ENCODE peak calls at places on chromosomes 4 and X, in six cellular contexts. Q is CD8-positive, alpha-beta T cell; E is OCI-LY7; B is CD8-positive, alpha-beta memory T cell; Y is naive thymus-derived CD4-positive, alpha-beta T cell; R is right lobe of liver. S is an unnamed sample. For H3K4me1 and H3K9me3, the result is how much of the 10 kb centered on the place peaks cover.

GRCh38 chr4:177573487-177573886 is 131.2 kb upstream of the AGA start:
- DNase-seq in Q (no peak), E (no peak), B (no peak), Y (no peak), R (no peak), S (no peak)

GRCh38 chr4:88276952-88277710 is 7.2 kb downstream of the PPM1K start:
- DNase-seq in Q (no peak), E (no peak), B (no peak), Y (no peak), R (no peak), S (no peak)

GRCh38 chrX:154648931-154649863 is 4.2 kb downstream of the CTAG2 start:
- DNase-seq in Q (no peak), E (no peak), B (no peak), Y (no peak), R (no peak), S (no peak)

GRCh38 chr4:52657630-52658501 is 1.2 kb downstream of the USP46 start:
- DNase-seq in Q (no peak), E (peak), B (no peak), Y (no peak), R (no peak), S (no peak)

GRCh38 chr4:141275834-141276233 is 55.1 kb downstream of the ZNF330 start:
- DNase-seq in Q (no peak), E (no peak), B (no peak), Y (no peak), R (no peak), S (no peak)

GRCh38 chr4:8647626-8648025 is 55.1 kb downstream of the CPZ start:
- DNase-seq in Q (no peak), E (no peak), B (no peak), Y (no peak), R (peak), S (no peak)

GRCh38 chr4:168531305-168531704 is 34.5 kb downstream of the PALLD start:
- DNase-seq in Q (no peak), E (no peak), B (no peak), Y (no peak), R (no peak), S (no peak)

GRCh38 chr4:173253561-173253960 is 80.6 kb downstream of the HMGB2 start:
- DNase-seq in Q (no peak), E (no peak), B (no peak), Y (no peak), R (no peak), S (no peak)

GRCh38 chrX:48540015-48540350 is 469 bp downstream of the TBC1D25 start:
- DNase-seq in Q (peak), E (no peak), B (peak), Y (no peak), R (no peak), S (peak)

GRCh38 chr4:107913283-107913899 is 18.0 kb upstream of the CYP2U1 start:
- DNase-seq in Q (no peak), E (peak), B (no peak), Y (no peak), R (no peak), S (peak)

GRCh38 chrX:76477352-76477751 is 49.8 kb downstream of the MAGEE1 start:
- DNase-seq in Q (no peak), E (no peak), B (no peak), Y (no peak), R (no peak), S (no peak)

GRCh38 chr4:67437974-67438713 is 107.2 kb downstream of the CENPC start:
- DNase-seq in Q (no peak), E (no peak), B (no peak), Y (no peak), R (no peak), S (no peak)

GRCh38 chrX:119488749-119489148 is 20.5 kb downstream of the SLC25A5 start:
- DNase-seq in Q (no peak), E (peak), B (peak), Y (no peak), R (no peak), S (peak)

GRCh38 chr4:83267121-83267834 is 17.3 kb downstream of the COQ2 start:
- DNase-seq in Q (no peak), E (no peak), B (no peak), Y (no peak), R (no peak), S (no peak)

GRCh38 chrX:30931920-30932319 is 42.9 kb upstream of the TAB3 start:
- DNase-seq in Q (no peak), E (no peak), B (no peak), Y (no peak), R (no peak), S (no peak)

GRCh38 chr4:124435276-124435675 is 277.3 kb downstream of the ANKRD50 start:
- DNase-seq in Q (no peak), E (no peak), B (no peak), Y (no peak), R (no peak), S (no peak)

GRCh38 chr4:124431663-124432192 is 280.8 kb downstream of the ANKRD50 start:
- DNase-seq in Q (no peak), E (no peak), B (no peak), Y (no peak), R (no peak), S (no peak)

GRCh38 chr4:124432500-124432899 is 280.0 kb downstream of the ANKRD50 start:
- DNase-seq in Q (no peak), E (no peak), B (no peak), Y (no peak), R (no peak), S (no peak)

GRCh38 chr4:124433044-124433443 is 279.5 kb downstream of the ANKRD50 start:
- DNase-seq in Q (no peak), E (no peak), B (no peak), Y (no peak), R (no peak), S (no peak)

DNA sequence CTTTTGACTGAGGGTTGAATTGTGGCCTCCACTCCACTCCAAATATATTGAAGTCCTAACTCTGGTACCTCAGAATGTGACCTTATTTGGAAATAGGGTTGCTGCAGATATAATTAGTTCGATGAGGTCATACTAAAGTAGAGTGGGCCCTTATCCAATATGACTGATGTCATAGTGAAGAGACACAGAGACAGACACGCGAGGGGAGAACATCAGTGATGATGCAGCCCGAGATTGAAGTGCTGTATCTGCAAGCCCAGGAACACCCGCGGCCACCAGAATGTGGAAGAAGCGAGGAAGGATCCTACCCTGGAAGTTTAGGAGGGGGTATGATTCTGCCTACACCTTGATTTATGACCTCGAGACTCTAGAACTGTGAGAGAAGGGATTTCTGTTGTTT is 279.0 kb downstream of the ANKRD50 start:
- DNase-seq in Q (no peak), E (no peak), B (no peak), Y (no peak), R (no peak), S (no peak)
- H3K4me1 ChIP-seq in Q (under half), E (under half), B (under half), Y (under half), R (under half), S (under half)

GRCh38 chr4:182903013-182903412 is 14.2 kb downstream of the DCTD start:
- DNase-seq in Q (no peak), E (no peak), B (no peak), Y (no peak), R (no peak), S (no peak)
- H3K27ac ChIP-seq in Q (no peak), E (no peak), B (no peak), Y (no peak), R (peak), S (no peak)

GRCh38 chrX:68594769-68595168 is 52.7 kb upstream of the STARD8 start:
- DNase-seq in Q (no peak), E (no peak), B (no peak), Y (no peak), R (no peak), S (no peak)

GRCh38 chrX:68599256-68600152 is 48.0 kb upstream of the STARD8 start:
- DNase-seq in Q (no peak), E (peak), B (no peak), Y (no peak), R (no peak), S (no peak)
- H3K9me3 ChIP-seq in Q (under half), E (under half), B (under half), Y (under half), R (under half), S (under half)

DNA sequence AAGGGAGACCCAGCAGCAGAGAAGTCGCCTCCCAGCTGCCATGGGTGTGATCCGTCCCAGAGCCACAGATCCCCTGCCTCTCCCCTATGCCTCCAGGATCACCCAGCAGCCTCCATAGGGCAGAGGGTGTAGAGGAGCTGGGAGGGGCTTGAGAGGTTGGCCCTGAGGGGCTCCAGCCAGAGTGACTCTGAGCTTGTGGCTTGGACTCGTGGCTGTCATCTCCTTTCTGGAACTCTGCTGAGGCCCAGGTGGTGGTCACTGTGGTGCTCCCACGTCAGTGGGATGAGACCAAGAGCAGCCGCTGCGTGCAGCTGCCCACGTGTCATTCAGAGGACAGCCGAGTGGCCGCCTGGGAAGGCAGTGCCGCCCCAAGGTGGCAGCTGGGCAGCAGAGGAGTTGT is 4.2 kb downstream of the TACC3 start:
- DNase-seq in Q (no peak), E (no peak), B (no peak), Y (no peak), R (peak), S (no peak)
- H3K4me1 ChIP-seq in Q (half or more), E (under half), B (half or more), Y (under half), R (under half), S (half or more)

DNA sequence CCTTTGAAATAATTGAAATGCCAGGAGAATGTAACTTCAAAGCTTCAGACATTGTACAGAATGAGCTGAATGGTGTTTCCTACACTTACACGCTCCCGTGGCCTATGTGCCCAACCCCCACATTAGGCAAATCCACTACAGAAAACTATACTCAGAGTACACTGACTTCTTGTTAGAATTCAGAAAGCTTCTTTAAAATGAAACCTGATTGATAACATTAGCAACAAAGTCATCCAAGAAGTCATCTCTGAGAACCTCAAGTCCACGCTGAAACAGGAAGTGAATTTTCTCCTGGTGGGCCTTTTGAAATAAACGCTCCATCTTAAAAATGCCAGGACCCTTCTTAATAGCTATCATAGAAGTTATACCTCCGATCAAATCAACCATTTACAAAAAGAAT is 136.3 kb downstream of the TSPAN5 start:
- DNase-seq in Q (no peak), E (no peak), B (no peak), Y (no peak), R (no peak), S (no peak)
- H3K27ac ChIP-seq in Q (no peak), E (no peak), B (no peak), Y (no peak), R (no peak), S (no peak)

DNA sequence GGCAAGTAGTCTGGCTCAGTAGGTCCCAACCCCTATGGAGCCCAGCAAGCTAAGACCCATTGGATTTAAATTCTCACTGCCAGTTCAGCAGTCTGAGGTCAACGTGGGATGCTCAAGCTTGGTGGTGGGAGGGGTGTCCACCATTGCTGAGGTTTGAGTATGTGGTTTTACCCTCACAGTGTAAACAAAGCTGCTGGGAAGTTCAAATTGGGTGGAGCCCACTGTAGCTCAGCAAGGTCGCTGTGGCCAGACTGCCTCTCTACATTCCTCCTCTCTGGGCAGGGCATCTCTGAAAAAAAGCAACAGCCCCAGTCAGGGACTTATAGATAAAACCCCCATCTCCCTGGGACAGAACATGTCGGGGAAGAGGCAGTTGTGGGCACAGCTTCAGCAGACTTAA is 14.9 kb upstream of the RRAGB start:
- DNase-seq in Q (no peak), E (no peak), B (no peak), Y (no peak), R (no peak), S (no peak)
- H3K9me3 ChIP-seq in Q (under half), E (under half), B (under half), Y (under half), R (under half), S (under half)

GRCh38 chrX:40277672-40278071 is 179.9 kb upstream of the BCOR start:
- DNase-seq in Q (no peak), E (no peak), B (no peak), Y (no peak), R (no peak), S (no peak)

GRCh38 chrX:40279091-40279430 is 181.3 kb upstream of the BCOR start:
- DNase-seq in Q (no peak), E (no peak), B (no peak), Y (no peak), R (no peak), S (no peak)

GRCh38 chrX:40279762-40280161 is 182.0 kb upstream of the BCOR start:
- DNase-seq in Q (no peak), E (no peak), B (no peak), Y (no peak), R (no peak), S (no peak)

GRCh38 chrX:40281341-40282005 is 183.7 kb upstream of the BCOR start:
- DNase-seq in Q (no peak), E (no peak), B (peak), Y (no peak), R (no peak), S (no peak)

DNA sequence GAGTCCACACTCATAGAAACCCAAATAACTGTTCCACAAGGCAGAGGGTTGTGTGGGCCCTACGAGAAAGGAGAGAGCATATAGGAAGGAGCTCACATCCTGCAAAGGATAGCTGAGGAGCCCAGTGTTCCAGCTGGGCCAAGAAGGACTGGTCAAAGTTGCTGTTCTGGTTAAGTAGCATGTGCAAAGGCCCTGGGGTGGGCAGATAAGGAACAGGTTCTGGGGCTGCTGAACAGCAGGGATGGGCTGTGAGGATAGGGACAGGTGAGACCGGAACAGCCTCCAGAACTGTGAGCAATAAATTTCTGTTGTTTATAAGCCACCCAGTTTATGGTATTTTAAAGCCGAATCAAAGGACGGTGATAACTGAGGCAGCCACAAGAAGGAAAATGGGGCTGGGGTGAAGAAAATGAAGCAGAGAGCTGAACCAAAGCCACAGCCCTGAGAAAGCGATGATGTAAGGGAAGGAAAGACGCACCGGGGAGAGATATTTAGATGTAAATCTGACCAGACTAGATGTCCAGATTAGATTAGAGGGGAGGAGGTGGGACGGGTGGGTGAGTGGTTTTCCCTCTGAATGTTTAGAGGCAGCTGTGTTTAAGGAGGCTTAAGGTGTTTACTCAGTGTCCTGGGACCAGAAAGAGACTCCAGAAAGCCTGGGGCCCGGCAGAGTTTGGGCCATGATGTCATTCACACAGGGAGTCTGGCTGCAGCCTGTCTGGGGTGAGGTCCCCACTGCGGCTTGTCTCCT is 180.8 kb upstream of the BCOR start:
- DNase-seq in Q (peak), E (no peak), B (peak), Y (no peak), R (no peak), S (peak)
- H3K4me1 ChIP-seq in Q (under half), E (under half), B (under half), Y (under half), R (under half), S (under half)